ENCODE peak calls at places on chromosome 4, in six cellular contexts. P is HCT116, F is Karpas-422, N is WERI-Rb-1, R is spleen, B is ovary. T is an unnamed sample.

GRCh38 chr4:2660596-2661211 is 95.4 kb downstream of the TNIP2 start:
- DNase-seq in P (no peak), F (no peak), N (no peak), R (no peak), B (no peak), T (no peak)

GRCh38 chr4:86670298-86670697 is 76.2 kb downstream of the PTPN13 start:
- DNase-seq in P (no peak), F (no peak), N (no peak), R (no peak), B (no peak), T (no peak)

GRCh38 chr4:147547314-147548056 is 66.6 kb downstream of the EDNRA start:
- DNase-seq in P (no peak), F (no peak), N (no peak), R (no peak), B (no peak), T (no peak)

GRCh38 chr4:97646997-97647396 is 496.3 kb downstream of the STPG2 start:
- DNase-seq in P (no peak), F (no peak), N (no peak), R (peak), B (no peak), T (peak)

GRCh38 chr4:69689530-69690111 is 36.6 kb upstream of the UGT2A1 start:
- DNase-seq in P (peak), F (peak), N (no peak), R (no peak), B (no peak), T (peak)

GRCh38 chr4:162163892-162164759 is at the start of gene FSTL5:
- DNase-seq in P (no peak), F (peak), N (peak), R (peak), B (no peak), T (no peak)

GRCh38 chr4:114597410-114598115 is 1.0 kb upstream of the UGT8 start:
- DNase-seq in P (no peak), F (no peak), N (no peak), R (no peak), B (no peak), T (no peak)

GRCh38 chr4:40185830-40186664 is 10.8 kb upstream of the RHOH start:
- DNase-seq in P (no peak), F (peak), N (no peak), R (no peak), B (no peak), T (no peak)

GRCh38 chr4:65921180-65921579 is 250.9 kb upstream of the EPHA5 start:
- DNase-seq in P (no peak), F (no peak), N (no peak), R (no peak), B (no peak), T (no peak)

GRCh38 chr4:15506464-15506863 is 36.8 kb downstream of the CC2D2A start:
- DNase-seq in P (no peak), F (no peak), N (no peak), R (no peak), B (no peak), T (no peak)

GRCh38 chr4:135838889-135839288 is 1637.3 kb upstream of the PABPC4L start:
- DNase-seq in P (peak), F (no peak), N (no peak), R (no peak), B (no peak), T (no peak)

GRCh38 chr4:187020681-187021080 is 297.0 kb upstream of the FAT1 start:
- DNase-seq in P (no peak), F (no peak), N (no peak), R (no peak), B (no peak), T (no peak)

GRCh38 chr4:21710212-21710843 is 238.2 kb downstream of the KCNIP4 start:
- DNase-seq in P (no peak), F (no peak), N (no peak), R (no peak), B (no peak), T (no peak)

GRCh38 chr4:168623484-168623883 is 126.6 kb downstream of the PALLD start:
- DNase-seq in P (no peak), F (no peak), N (no peak), R (no peak), B (no peak), T (no peak)

GRCh38 chr4:168623011-168623410 is 126.2 kb downstream of the PALLD start:
- DNase-seq in P (no peak), F (no peak), N (no peak), R (no peak), B (no peak), T (no peak)

GRCh38 chr4:168621806-168622589 is 125.1 kb downstream of the PALLD start:
- DNase-seq in P (no peak), F (no peak), N (no peak), R (no peak), B (no peak), T (no peak)

GRCh38 chr4:168619266-168619631 is 122.4 kb downstream of the PALLD start:
- DNase-seq in P (no peak), F (no peak), N (no peak), R (no peak), B (no peak), T (no peak)

GRCh38 chr4:168622600-168622999 is 125.7 kb downstream of the PALLD start:
- DNase-seq in P (no peak), F (no peak), N (no peak), R (no peak), B (no peak), T (no peak)
- H3K27ac ChIP-seq in P (no peak), F (no peak), N (no peak), R (no peak), B (no peak), T (no peak)

DNA sequence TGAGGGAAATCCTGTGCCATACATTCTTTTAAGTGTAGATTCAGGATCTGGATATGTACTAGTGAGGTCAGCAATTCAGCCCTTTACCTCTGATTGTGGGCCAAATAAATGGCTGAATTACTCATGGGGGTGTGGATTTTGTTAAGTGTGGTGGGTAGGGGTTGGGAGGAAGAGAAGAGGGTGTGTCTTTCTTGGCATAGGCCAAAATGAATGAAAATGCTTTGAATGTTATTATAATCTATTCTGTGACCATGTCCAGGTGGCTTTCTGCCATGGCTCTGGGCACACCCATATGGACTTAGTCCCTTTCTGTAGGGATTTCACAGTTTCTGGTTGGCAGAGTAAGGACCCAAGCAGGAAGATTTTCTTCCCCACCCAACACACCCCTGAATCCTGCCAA is 244.3 kb downstream of the CBR4 start:
- DNase-seq in P (no peak), F (no peak), N (no peak), R (no peak), B (no peak), T (no peak)
- H3K27ac ChIP-seq in P (no peak), F (no peak), N (no peak), R (no peak), B (no peak), T (no peak)

GRCh38 chr4:123786955-123787354 is 390.4 kb downstream of the SPRY1 start:
- DNase-seq in P (no peak), F (no peak), N (no peak), R (no peak), B (peak), T (no peak)
- H3K27ac ChIP-seq in P (no peak), F (no peak), N (no peak), R (no peak), B (no peak), T (no peak)

GRCh38 chr4:185128272-185129119 is 14.6 kb upstream of the SLC25A4 start:
- DNase-seq in P (no peak), F (no peak), N (no peak), R (no peak), B (peak), T (no peak)
- H3K27ac ChIP-seq in P (no peak), F (no peak), N (no peak), R (peak), B (peak), T (no peak)

GRCh38 chr4:37662306-37662705 is 23.9 kb downstream of the RELL1 start:
- DNase-seq in P (no peak), F (no peak), N (no peak), R (no peak), B (no peak), T (no peak)
- H3K27ac ChIP-seq in P (no peak), F (no peak), N (no peak), R (peak), B (no peak), T (no peak)

GRCh38 chr4:146244496-146244895 is 30.2 kb downstream of the REELD1 start:
- DNase-seq in P (no peak), F (no peak), N (no peak), R (no peak), B (no peak), T (no peak)
- H3K27ac ChIP-seq in P (no peak), F (no peak), N (no peak), R (peak), B (no peak), T (no peak)

GRCh38 chr4:83386931-83387897 is 52.6 kb upstream of the HPSE start:
- DNase-seq in P (no peak), F (no peak), N (no peak), R (no peak), B (no peak), T (no peak)
- H3K27ac ChIP-seq in P (no peak), F (peak), N (no peak), R (no peak), B (no peak), T (no peak)

GRCh38 chr4:155530290-155530689 is 136.4 kb upstream of the GUCY1A1 start:
- DNase-seq in P (no peak), F (no peak), N (no peak), R (no peak), B (no peak), T (no peak)

GRCh38 chr4:155523358-155523757 is 143.3 kb upstream of the GUCY1A1 start:
- DNase-seq in P (no peak), F (no peak), N (no peak), R (no peak), B (no peak), T (no peak)

GRCh38 chr4:155529761-155530160 is 136.9 kb upstream of the GUCY1A1 start:
- DNase-seq in P (no peak), F (no peak), N (no peak), R (no peak), B (no peak), T (no peak)

GRCh38 chr4:155529197-155529596 is 137.5 kb upstream of the GUCY1A1 start:
- DNase-seq in P (no peak), F (peak), N (peak), R (no peak), B (no peak), T (no peak)

DNA sequence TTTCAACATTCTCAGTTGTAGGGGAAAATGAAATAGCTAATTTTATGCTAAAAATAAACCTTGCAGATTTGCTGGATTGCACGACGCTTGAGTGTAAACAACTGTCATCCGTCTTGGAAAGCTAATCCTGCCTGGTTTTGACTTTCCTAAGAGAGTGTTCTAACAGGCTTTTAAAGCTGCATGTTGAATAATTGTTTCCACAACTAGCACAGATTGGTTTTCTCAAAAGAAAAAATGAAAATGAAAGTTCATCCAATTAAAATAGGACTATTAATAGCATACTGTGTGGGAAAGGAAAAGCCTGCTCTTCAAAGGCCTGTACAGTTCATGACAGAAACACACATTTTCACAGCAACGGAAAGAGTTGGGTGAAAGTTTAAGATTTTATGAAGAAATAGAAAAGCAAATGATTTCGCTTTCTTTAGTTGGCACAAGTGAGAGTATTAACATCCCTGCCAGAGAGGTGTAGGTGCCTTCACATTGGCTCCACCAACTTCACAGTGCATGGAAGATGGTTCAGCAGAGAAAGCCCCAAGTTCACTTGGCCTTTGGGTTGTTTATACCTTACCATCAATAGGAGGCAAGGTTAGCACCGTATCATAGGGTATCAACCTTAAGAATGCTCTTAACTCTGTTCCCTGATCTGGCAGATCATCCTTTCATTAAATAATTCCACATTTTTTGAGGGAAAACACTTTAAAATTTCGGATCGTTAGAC is 140.0 kb upstream of the GUCY1A1 start:
- DNase-seq in P (no peak), F (no peak), N (no peak), R (no peak), B (no peak), T (no peak)
- H3K27ac ChIP-seq in P (no peak), F (no peak), N (no peak), R (peak), B (peak), T (no peak)

DNA sequence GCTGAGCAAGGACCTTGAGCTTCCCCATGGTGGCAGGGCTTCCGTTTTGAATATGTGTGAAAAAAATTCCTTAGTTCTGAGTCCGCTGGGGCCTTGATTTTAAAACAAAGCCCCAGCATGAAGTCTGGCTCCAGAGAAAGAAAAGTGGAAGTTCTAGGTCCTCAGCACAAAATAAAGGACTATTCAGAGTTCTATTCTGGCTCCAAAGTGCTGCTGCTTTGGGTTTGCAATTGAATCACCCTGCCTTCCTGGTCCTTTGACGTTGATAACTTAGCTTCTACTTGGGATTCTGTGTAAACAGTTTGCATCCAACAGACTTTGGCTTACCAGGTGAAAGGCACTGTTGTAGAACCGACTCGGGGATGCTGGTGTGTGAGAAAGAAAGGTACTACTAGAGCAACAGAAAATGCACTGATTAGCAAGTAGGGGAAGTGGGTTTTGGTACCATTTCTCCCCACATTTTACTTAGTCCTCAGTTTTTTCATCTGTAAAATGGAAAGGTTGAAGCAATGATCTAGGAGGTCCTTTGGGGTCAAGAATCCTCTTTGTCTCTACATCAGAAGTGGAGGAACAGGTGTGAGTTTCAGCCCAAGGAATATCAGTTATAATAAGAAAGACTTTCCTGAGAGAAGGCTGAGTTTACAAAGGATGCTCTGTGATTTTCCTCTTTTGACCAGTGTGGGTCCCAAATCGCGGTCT is 28.4 kb downstream of the IGFBP7 start:
- DNase-seq in P (no peak), F (no peak), N (no peak), R (no peak), B (no peak), T (no peak)
- H3K27ac ChIP-seq in P (peak), F (no peak), N (no peak), R (peak), B (no peak), T (no peak)